ENCODE peak calls at places on chromosomes 1 and 21, in five cellular contexts. T is K562, B is HL-60, I is GM12878, X is HepG2. N is an unnamed sample.

GRCh38 chr1:204624631-204625216 is 60.8 kb downstream of the LRRN2 start:
- DNase-seq in X (no peak), B (no peak), T (peak; percentile 47), I (no peak), N (peak; percentile 44)

GRCh38 chr1:67626495-67627235 is 58.3 kb upstream of the GADD45A start:
- DNase-seq in B (no peak), T (no peak), X (no peak), I (no peak), N (no peak)

GRCh38 chr1:116377564-116378529 is 4.8 kb downstream of the ATP1A1 start:
- DNase-seq in X (peak; percentile 79), T (no peak), I (peak; percentile 96), B (peak; percentile 53), N (peak; percentile 38)

GRCh38 chr21:41823166-41823565 is 56.0 kb downstream of the PRDM15 start:
- DNase-seq in I (no peak), B (no peak), X (no peak), T (no peak), N (no peak)

GRCh38 chr1:247114351-247115140 is 10.4 kb upstream of the ZNF669 start:
- DNase-seq in I (no peak), T (no peak), X (no peak), B (no peak), N (peak; percentile 19)

GRCh38 chr1:213389061-213389581 is 338.1 kb downstream of the RPS6KC1 start:
- DNase-seq in T (no peak), I (no peak), X (no peak), B (no peak), N (no peak)

GRCh38 chr1:56477164-56478111 is 101.9 kb downstream of the PLPP3 start:
- DNase-seq in X (peak; percentile 85), T (no peak), I (peak; percentile 17), B (no peak), N (peak; percentile 39)

GRCh38 chr1:186662752-186663151 is 17.5 kb downstream of the PTGS2 start:
- DNase-seq in X (no peak), B (no peak), I (no peak), T (no peak), N (no peak)

GRCh38 chr1:15994590-15995351 is 9.3 kb upstream of the SRARP start:
- DNase-seq in X (peak; percentile 56), B (peak; percentile 21), T (peak; percentile 68), I (no peak), N (peak; percentile 86)

GRCh38 chr21:35616090-35616489 is 444.2 kb downstream of the SETD4 start:
- DNase-seq in B (no peak), X (no peak), T (no peak), I (no peak), N (no peak)

GRCh38 chr1:53047737-53048344 is 14.2 kb upstream of the PODN start:
- DNase-seq in X (peak; percentile 6), T (no peak), I (peak; percentile 4), B (no peak), N (no peak)

GRCh38 chr1:36247538-36247937 is 23.3 kb downstream of the THRAP3 start:
- DNase-seq in B (no peak), I (no peak), X (no peak), T (no peak), N (no peak)

GRCh38 chr1:151005729-151006330 is 872 bp downstream of the MINDY1 start:
- DNase-seq in I (no peak), T (no peak), X (no peak), B (no peak), N (no peak)

GRCh38 chr1:87518794-87519193 is 190.1 kb downstream of the LMO4 start:
- DNase-seq in X (no peak), T (no peak), B (no peak), I (no peak), N (no peak)

GRCh38 chr1:231808990-231809389 is 182.4 kb downstream of the DISC1 start:
- DNase-seq in I (no peak), X (no peak), T (no peak), B (no peak), N (no peak)

GRCh38 chr1:152926091-152926490 is 17.7 kb downstream of the IVL start:
- DNase-seq in T (no peak), X (peak; percentile 18), B (no peak), I (no peak), N (no peak)

GRCh38 chr21:32056791-32057190 is 184.0 kb downstream of the HUNK start:
- DNase-seq in X (no peak), B (no peak), T (no peak), I (no peak), N (no peak)

GRCh38 chr1:67407498-67407897 is 22.7 kb downstream of the SERBP1 start:
- DNase-seq in X (no peak), T (no peak), B (no peak), I (no peak), N (no peak)

GRCh38 chr1:147811273-147811672 is 50.9 kb upstream of the GJA5 start:
- DNase-seq in B (no peak), I (no peak), T (no peak), X (no peak), N (no peak)

GRCh38 chr21:33099131-33099530 is 29.2 kb downstream of the OLIG1 start:
- DNase-seq in T (no peak), I (no peak), X (no peak), B (no peak), N (no peak)

GRCh38 chr1:147267711-147268110 is 25.2 kb downstream of the CHD1L start:
- DNase-seq in X (no peak), T (no peak), B (no peak), I (no peak), N (no peak)

GRCh38 chr1:110188116-110188618 is 21.9 kb upstream of the KCNC4 start:
- DNase-seq in B (no peak), T (no peak), I (no peak), X (no peak), N (peak; percentile 77)

GRCh38 chr1:181545385-181545784 is 62.1 kb downstream of the CACNA1E start:
- DNase-seq in T (no peak), B (no peak), I (no peak), X (no peak), N (no peak)

GRCh38 chr1:25875856-25876692 is 566 bp upstream of the PAQR7 start:
- DNase-seq in T (peak; percentile 89), I (no peak), B (no peak), X (no peak), N (no peak)

GRCh38 chr1:162560303-162561036 is 1.1 kb upstream of the UAP1 start:
- DNase-seq in I (no peak), B (no peak), T (no peak), X (peak; percentile 93), N (no peak)

GRCh38 chr1:109959974-109960744 is 24.4 kb upstream of the AHCYL1 start:
- DNase-seq in X (peak; percentile 96), T (no peak), B (no peak), I (no peak), N (no peak)

GRCh38 chr1:16207318-16208269 is 4.9 kb downstream of the ARHGEF19 start:
- DNase-seq in T (peak; percentile 38), X (no peak), I (no peak), B (no peak), N (no peak)

GRCh38 chr1:56400526-56400925 is 178.8 kb downstream of the PLPP3 start:
- DNase-seq in I (no peak), T (no peak), X (no peak), B (no peak), N (no peak)

GRCh38 chr1:160657477-160657820 is 10.6 kb upstream of the SLAMF1 start:
- DNase-seq in B (no peak), I (no peak), X (no peak), T (no peak), N (no peak)

GRCh38 chr1:37471345-37472231 is 2.8 kb upstream of the ZC3H12A start:
- DNase-seq in T (no peak), I (no peak), X (peak; percentile 58), B (peak; percentile 60), N (peak; percentile 80)

GRCh38 chr21:40056031-40056430 is 188.8 kb downstream of the PCP4 start:
- DNase-seq in B (no peak), X (no peak), I (no peak), T (no peak), N (no peak)

GRCh38 chr1:88741413-88741812 is 57.3 kb downstream of the PKN2 start:
- DNase-seq in T (no peak), B (no peak), X (no peak), I (no peak), N (no peak)

DNA sequence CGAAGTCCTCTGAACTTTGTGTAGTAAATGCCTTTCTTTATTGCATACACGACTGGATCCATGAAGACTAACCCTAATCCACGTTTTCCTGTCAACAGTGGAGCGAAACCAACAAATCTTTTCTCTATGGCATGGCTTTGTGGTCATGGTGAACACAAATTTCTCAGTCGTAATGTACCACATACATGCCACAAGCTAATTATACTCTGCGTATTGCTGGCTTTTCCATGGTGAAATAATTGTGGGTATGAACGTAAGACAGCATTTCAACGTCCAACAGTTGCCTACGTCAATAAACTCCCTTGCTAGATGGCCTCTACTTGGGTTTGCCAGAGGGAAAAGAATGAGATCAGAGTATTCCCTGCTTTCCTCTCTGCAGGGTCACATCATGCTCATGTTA is 27.5 kb downstream of the INTS7 start:
- DNase-seq in B (no peak), T (no peak), I (no peak), X (no peak), N (no peak)
- TF ChIP-seq GABPA in B (no peak), T (no peak), I (no peak), X (no peak), N (no peak)

GRCh38 chr1:30847358-30847972 is 61.1 kb downstream of the SDC3 start:
- DNase-seq in B (no peak), T (peak; percentile 37), I (no peak), X (peak; percentile 90), N (no peak)
- TF ChIP-seq REST in B (no peak), T (no peak), I (no peak), X (no peak), N (no peak)

GRCh38 chr1:1264026-1264425 is 9.6 kb downstream of the UBE2J2 start:
- DNase-seq in X (no peak), I (no peak), T (no peak), B (no peak), N (no peak)
- TF ChIP-seq GABPA in X (no peak), I (no peak), T (no peak), B (no peak), N (no peak)

GRCh38 chr1:40389871-40390560 is 16.5 kb downstream of the SMAP2 start:
- DNase-seq in B (peak; percentile 56), X (peak; percentile 98), T (no peak), I (no peak), N (no peak)
- TF ChIP-seq REST in B (no peak), X (no peak), T (no peak), I (no peak), N (no peak)

GRCh38 chr1:158945061-158945460 is 13.7 kb downstream of the PYHIN1 start:
- DNase-seq in I (no peak), T (no peak), B (no peak), X (no peak), N (no peak)
- TF ChIP-seq GABPA in I (no peak), T (no peak), B (no peak), X (no peak), N (no peak)

N was measured in SK-N-SH.